ENCODE peak calls at places on chromosomes 11 and 22, in ten cellular contexts. F is upper lobe of left lung; Q is stimulated activated effector memory CD8-positive, alpha-beta T cell treated with anti-CD3 and anti-CD28 coated beads, Interleukin-12 subunit alpha, Interleukin-12 subunit beta, amount 100 ng/mL, for 72 hours; H is aorta; S is Right ventricle myocardium superior; R is activated CD8-positive, alpha-beta memory T cell treated with anti-CD3 and anti-CD28 coated beads, Interleukin-2, amount 10 ng/mL, durations not matched to agents 7 days and 5 days; E is A549; Y is CD8-positive, alpha-beta T cell; G is gastrocnemius medialis; J is heart left ventricle. U is an unnamed sample.

GRCh38 chr11:129804012-129804411 is 11.6 kb upstream of the TMEM45B start:
- ATAC-seq in F (no peak), Q (no peak), H (no peak), S (no peak), R (no peak), E (no peak), Y (peak; percentile 67), G (no peak), J (no peak), U (no peak)

GRCh38 chr11:22860241-22860640 is at the start of gene CCDC179:
- ATAC-seq in F (no peak), Q (peak; percentile 16), H (peak; percentile 50), S (no peak), R (no peak), E (no peak), Y (no peak), G (no peak), J (no peak), U (no peak)

GRCh38 chr11:12871788-12872321 is 137.3 kb upstream of the RASSF10 start:
- ATAC-seq in F (no peak), Q (no peak), H (peak; percentile 28), S (no peak), R (no peak), E (no peak), Y (no peak), G (no peak), J (no peak), U (no peak)

GRCh38 chr22:50443801-50444625 is 30.8 kb downstream of the SBF1 start:
- ATAC-seq in F (no peak), Q (no peak), H (no peak), S (peak; percentile 3), R (no peak), E (no peak), Y (no peak), G (no peak), J (no peak), U (peak; percentile 3)

GRCh38 chr22:32546480-32546879 is 71.9 kb downstream of the FBXO7 start:
- ATAC-seq in F (peak; percentile 39), Q (no peak), H (peak; percentile 45), S (peak; percentile 56), R (no peak), E (no peak), Y (no peak), G (no peak), J (no peak), U (no peak)

GRCh38 chr11:105265859-105266258 is 126.3 kb upstream of the CARD18 start:
- ATAC-seq in F (no peak), Q (peak; percentile 93), H (no peak), S (no peak), R (no peak), E (no peak), Y (no peak), G (no peak), J (no peak), U (peak; percentile 90)

GRCh38 chr11:83162377-83162776 is 5.4 kb downstream of the PCF11 start:
- ATAC-seq in F (no peak), Q (peak; percentile 75), H (no peak), S (no peak), R (peak; percentile 62), E (no peak), Y (peak; percentile 46), G (no peak), J (no peak), U (peak; percentile 54)

GRCh38 chr11:1226981-1227550 is 4.2 kb downstream of the MUC5B start:
- ATAC-seq in F (no peak), Q (no peak), H (no peak), S (no peak), R (no peak), E (peak; percentile 45), Y (no peak), G (no peak), J (no peak), U (no peak)

GRCh38 chr11:70799386-70799785 is 401.1 kb downstream of the CTTN start:
- ATAC-seq in F (no peak), Q (no peak), H (no peak), S (no peak), R (no peak), E (no peak), Y (no peak), G (no peak), J (no peak), U (no peak)

GRCh38 chr11:64842851-64843841 is 1.3 kb downstream of the CDC42BPG start:
- ATAC-seq in F (no peak), Q (no peak), H (no peak), S (no peak), R (no peak), E (peak; percentile 9), Y (no peak), G (no peak), J (no peak), U (no peak)

GRCh38 chr11:86848132-86848531 is 47.8 kb downstream of the PRSS23 start:
- ATAC-seq in F (no peak), Q (no peak), H (no peak), S (no peak), R (no peak), E (no peak), Y (no peak), G (no peak), J (no peak), U (no peak)

GRCh38 chr11:118379497-118379896 is 20.1 kb downstream of the UBE4A start:
- ATAC-seq in F (no peak), Q (no peak), H (no peak), S (no peak), R (no peak), E (no peak), Y (no peak), G (no peak), J (no peak), U (no peak)

GRCh38 chr11:133134561-133135173 is 397.6 kb downstream of the OPCML start:
- ATAC-seq in F (peak; percentile 79), Q (peak; percentile 61), H (peak; percentile 62), S (peak; percentile 79), R (peak; percentile 61), E (peak; percentile 47), Y (no peak), G (no peak), J (no peak), U (peak; percentile 64)

GRCh38 chr22:34105461-34106062 is 185.3 kb upstream of the LARGE1 start:
- ATAC-seq in F (peak; percentile 76), Q (no peak), H (no peak), S (peak; percentile 87), R (no peak), E (peak; percentile 59), Y (no peak), G (peak; percentile 45), J (no peak), U (no peak)

GRCh38 chr11:11949482-11949881 is 58.9 kb downstream of the DKK3 start:
- ATAC-seq in F (no peak), Q (no peak), H (no peak), S (no peak), R (no peak), E (no peak), Y (no peak), G (no peak), J (no peak), U (no peak)

GRCh38 chr11:35605691-35606090 is 12.6 kb upstream of the FJX1 start:
- ATAC-seq in F (peak; percentile 41), Q (no peak), H (no peak), S (peak; percentile 74), R (no peak), E (no peak), Y (no peak), G (no peak), J (peak; percentile 67), U (no peak)

U was measured in activated T-helper 17 cell treated with anti-CD3 and anti-CD28 coated beads, Interleukin-2, amount 50 U/mL, for 72 hours.